ENCODE peak calls at places on chromosomes 5 and 9, in five cellular contexts. X is MM.1S, H is RWPE1, Y is A549, A is OCI-LY7. M is an unnamed sample.

GRCh38 chr9:101117091-101117490 is 88.6 kb downstream of the PLPPR1 start:
- DNase-seq in X (peak), H (no peak), Y (no peak), A (no peak), M (no peak)

GRCh38 chr5:2916076-2916682 is 164.7 kb upstream of the IRX2 start:
- DNase-seq in X (no peak), H (no peak), Y (no peak), A (no peak), M (no peak)

GRCh38 chr9:7536310-7536939 is 263.2 kb downstream of the DMAC1 start:
- DNase-seq in X (peak), H (no peak), Y (peak), A (peak), M (peak)

GRCh38 chr9:137642118-137642601 is 23.4 kb downstream of the EHMT1 start:
- DNase-seq in X (no peak), H (no peak), Y (no peak), A (no peak), M (no peak)

GRCh38 chr5:74810915-74811314 is 43.9 kb downstream of the NSA2 start:
- DNase-seq in X (no peak), H (peak), Y (no peak), A (no peak), M (no peak)

GRCh38 chr5:59648949-59649921 is 244.3 kb downstream of the PDE4D start:
- DNase-seq in X (no peak), H (no peak), Y (no peak), A (no peak), M (peak)

GRCh38 chr5:176535655-176536131 is 1.5 kb downstream of the RNF44 start:
- DNase-seq in X (no peak), H (no peak), Y (no peak), A (peak), M (no peak)

GRCh38 chr9:33159058-33159759 is 7.9 kb downstream of the B4GALT1 start:
- DNase-seq in X (peak), H (no peak), Y (no peak), A (peak), M (peak)

GRCh38 chr5:78537821-78538220 is 110.8 kb downstream of the LHFPL2 start:
- DNase-seq in X (no peak), H (peak), Y (peak), A (peak), M (peak)

GRCh38 chr9:14887149-14887548 is 23.1 kb downstream of the FREM1 start:
- DNase-seq in X (no peak), H (no peak), Y (no peak), A (no peak), M (no peak)

GRCh38 chr5:157597277-157597676 is 21.7 kb upstream of the ADAM19 start:
- DNase-seq in X (peak), H (no peak), Y (no peak), A (no peak), M (no peak)

GRCh38 chr9:108058137-108058779 is 568.7 kb upstream of the KLF4 start:
- DNase-seq in X (no peak), H (no peak), Y (no peak), A (no peak), M (no peak)

GRCh38 chr5:108216890-108217289 is 165.0 kb downstream of the FBXL17 start:
- DNase-seq in X (no peak), H (peak), Y (no peak), A (no peak), M (peak)

GRCh38 chr5:153372433-153373167 is 117.9 kb upstream of the GRIA1 start:
- DNase-seq in X (no peak), H (peak), Y (no peak), A (no peak), M (no peak)

GRCh38 chr9:126664893-126665695 is 51.4 kb downstream of the LMX1B start:
- DNase-seq in X (no peak), H (no peak), Y (no peak), A (no peak), M (no peak)

GRCh38 chr5:6781711-6782110 is 68.5 kb downstream of the TENT4A start:
- DNase-seq in X (no peak), H (no peak), Y (no peak), A (no peak), M (no peak)

GRCh38 chr9:10649076-10649475 is 36.3 kb upstream of the PTPRD start:
- DNase-seq in X (no peak), H (peak), Y (no peak), A (no peak), M (no peak)

GRCh38 chr5:37840036-37840909 is at the start of gene GDNF:
- DNase-seq in X (peak), H (no peak), Y (peak), A (no peak), M (no peak)

GRCh38 chr9:114000671-114001409 is 77.3 kb downstream of the AMBP start:
- DNase-seq in X (no peak), H (no peak), Y (no peak), A (no peak), M (no peak)

GRCh38 chr5:58890265-58890664 is 307.4 kb downstream of the RAB3C start:
- DNase-seq in X (no peak), H (no peak), Y (peak), A (no peak), M (no peak)

GRCh38 chr9:112020680-112021596 is 124.3 kb downstream of the UGCG start:
- DNase-seq in X (no peak), H (peak), Y (peak), A (no peak), M (no peak)

GRCh38 chr5:96875805-96876291 is 452 bp upstream of the ERAP2 start:
- DNase-seq in X (peak), H (no peak), Y (peak), A (peak), M (no peak)

GRCh38 chr9:18893051-18893450 is 140.0 kb downstream of the SAXO1 start:
- DNase-seq in X (no peak), H (no peak), Y (no peak), A (no peak), M (no peak)

GRCh38 chr5:111486055-111486454 is 26.3 kb downstream of the STARD4 start:
- DNase-seq in X (no peak), H (no peak), Y (no peak), A (no peak), M (no peak)

DNA sequence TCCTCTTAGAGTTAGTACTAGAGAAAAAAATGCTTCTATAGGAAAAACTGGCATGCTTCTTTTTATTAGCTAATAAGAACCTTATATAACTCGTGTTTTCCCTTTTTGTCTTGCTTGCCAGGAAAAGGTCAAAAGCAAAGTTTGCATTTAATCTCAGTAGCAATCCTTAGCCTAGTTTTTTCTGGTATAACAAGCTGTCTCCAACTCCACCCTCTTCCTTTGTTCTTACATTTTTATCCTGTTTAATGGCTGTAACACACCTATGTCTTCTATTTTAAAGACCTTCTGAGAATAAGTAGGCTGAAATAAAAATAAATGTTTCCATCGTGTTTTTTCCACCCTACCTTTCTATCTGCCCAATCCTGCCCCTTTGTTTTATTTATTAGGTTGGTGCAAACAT is 158.3 kb downstream of the SNCAIP start:
- DNase-seq in X (no peak), H (no peak), Y (no peak), A (no peak), M (no peak)
- H3K27ac ChIP-seq in X (no peak), H (no peak), Y (no peak), A (no peak), M (no peak)

GRCh38 chr5:76547891-76548524 is 75.2 kb downstream of the F2RL2 start:
- DNase-seq in X (peak), H (no peak), Y (no peak), A (peak), M (no peak)
- H3K27ac ChIP-seq in X (peak), H (no peak), Y (no peak), A (peak), M (no peak)

GRCh38 chr5:10536931-10537579 is 26.8 kb upstream of the ANKRD33B start:
- DNase-seq in X (peak), H (no peak), Y (no peak), A (peak), M (no peak)

GRCh38 chr5:10538789-10539684 is 24.8 kb upstream of the ANKRD33B start:
- DNase-seq in X (no peak), H (no peak), Y (no peak), A (no peak), M (no peak)

GRCh38 chr5:10536511-10536910 is 27.4 kb upstream of the ANKRD33B start:
- DNase-seq in X (peak), H (no peak), Y (no peak), A (no peak), M (no peak)

GRCh38 chr5:10538103-10538788 is 25.6 kb upstream of the ANKRD33B start:
- DNase-seq in X (no peak), H (no peak), Y (no peak), A (no peak), M (no peak)

DNA sequence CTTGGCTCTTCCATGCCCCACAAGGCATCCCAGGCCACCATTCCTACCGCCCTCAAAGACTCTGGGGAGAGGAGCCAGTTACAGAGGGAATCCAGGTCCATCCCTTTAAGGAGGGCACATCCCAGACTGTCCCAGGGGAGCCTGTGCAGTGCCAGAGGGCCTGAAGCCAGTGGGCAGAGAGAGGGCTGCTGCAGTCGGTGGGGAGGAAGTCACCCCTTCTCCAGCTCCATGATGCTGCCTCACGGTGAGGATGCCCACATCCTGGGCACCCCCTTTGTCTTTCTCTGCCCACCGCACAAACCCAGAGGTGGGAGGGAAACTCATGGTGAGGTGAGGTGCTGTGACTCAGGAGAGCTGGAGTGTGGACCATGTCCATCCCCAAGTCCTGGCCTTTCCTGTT is 26.3 kb upstream of the ANKRD33B start:
- DNase-seq in X (no peak), H (no peak), Y (no peak), A (no peak), M (no peak)
- H3K27ac ChIP-seq in X (peak), H (no peak), Y (peak), A (no peak), M (no peak)

GRCh38 chr9:110189001-110189400 is 19.0 kb downstream of the C9orf152 start:
- DNase-seq in X (no peak), H (no peak), Y (no peak), A (peak), M (no peak)

GRCh38 chr9:110189559-110190311 is 18.2 kb downstream of the C9orf152 start:
- DNase-seq in X (no peak), H (no peak), Y (no peak), A (no peak), M (no peak)

GRCh38 chr9:110191616-110192015 is 16.3 kb downstream of the C9orf152 start:
- DNase-seq in X (no peak), H (no peak), Y (no peak), A (no peak), M (no peak)

GRCh38 chr9:110197330-110198187 is 10.4 kb downstream of the C9orf152 start:
- DNase-seq in X (no peak), H (no peak), Y (no peak), A (no peak), M (no peak)

GRCh38 chr9:110192531-110193326 is 15.2 kb downstream of the C9orf152 start:
- DNase-seq in X (peak), H (no peak), Y (no peak), A (no peak), M (peak)
- H3K27ac ChIP-seq in X (peak), H (no peak), Y (peak), A (no peak), M (peak)

GRCh38 chr5:52807037-52807436 is 19.3 kb downstream of the ITGA1 start:
- DNase-seq in X (no peak), H (no peak), Y (no peak), A (no peak), M (no peak)
- H3K27ac ChIP-seq in X (no peak), H (no peak), Y (no peak), A (no peak), M (no peak)

GRCh38 chr5:180875860-180876426 is 14.9 kb upstream of the ZFP62 start:
- DNase-seq in X (no peak), H (no peak), Y (no peak), A (no peak), M (no peak)

GRCh38 chr5:180874804-180875582 is 13.9 kb upstream of the ZFP62 start:
- DNase-seq in X (no peak), H (no peak), Y (no peak), A (no peak), M (no peak)

GRCh38 chr5:180870669-180871068 is 9.6 kb upstream of the ZFP62 start:
- DNase-seq in X (no peak), H (no peak), Y (no peak), A (no peak), M (no peak)

GRCh38 chr5:180872419-180872818 is 11.3 kb upstream of the ZFP62 start:
- DNase-seq in X (no peak), H (no peak), Y (no peak), A (no peak), M (no peak)

DNA sequence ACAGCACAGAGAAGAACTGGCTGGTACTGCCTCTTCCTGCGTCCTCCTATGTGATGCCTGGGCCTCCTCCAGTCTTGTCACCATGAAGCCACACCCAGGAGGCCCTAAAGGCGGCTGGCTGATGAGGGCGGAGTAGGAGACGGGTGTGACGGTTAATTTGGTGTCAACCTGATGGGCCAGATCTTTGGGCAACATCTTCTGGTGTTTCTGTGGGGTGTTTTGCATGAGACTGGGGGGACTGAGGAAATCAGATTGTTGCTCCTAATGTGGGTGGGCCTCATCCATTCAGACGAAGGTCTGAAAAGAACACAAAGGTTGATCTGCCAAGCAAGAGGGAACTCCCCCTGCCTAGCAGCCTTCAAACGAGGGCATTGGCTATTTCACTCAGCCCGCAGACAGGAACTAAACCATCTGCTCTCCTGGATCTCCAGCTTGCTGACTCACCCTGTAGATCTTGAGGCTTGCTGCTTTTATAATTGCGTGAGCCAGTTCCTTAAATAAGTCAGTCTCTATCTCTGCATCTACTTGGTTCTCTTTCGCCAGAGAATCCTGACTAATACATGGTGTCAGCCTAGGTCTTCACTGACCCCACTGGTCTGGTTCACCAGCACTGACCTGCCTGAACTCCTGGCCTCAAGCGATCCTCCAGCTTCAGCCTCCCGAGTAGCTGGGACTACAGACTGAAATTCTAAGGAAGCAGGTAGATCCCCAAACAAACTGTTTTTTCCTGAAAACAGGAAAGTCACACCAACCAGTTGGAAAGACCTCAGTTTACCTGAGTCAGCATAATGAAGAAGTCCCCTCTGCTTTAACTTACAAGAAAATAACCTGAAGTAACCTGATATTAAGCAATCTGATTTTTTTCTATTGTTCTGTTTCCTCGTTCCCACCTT is 12.8 kb upstream of the ZFP62 start:
- DNase-seq in X (no peak), H (no peak), Y (no peak), A (peak), M (peak)
- H3K27ac ChIP-seq in X (no peak), H (no peak), Y (peak), A (no peak), M (no peak)

GRCh38 chr5:7837401-7837800 is 13.5 kb downstream of the CFAP90 start:
- DNase-seq in X (no peak), H (no peak), Y (no peak), A (no peak), M (no peak)
- H3K27ac ChIP-seq in X (no peak), H (no peak), Y (no peak), A (no peak), M (no peak)

GRCh38 chr5:72212171-72212570 is 104.9 kb downstream of the MAP1B start:
- DNase-seq in X (no peak), H (no peak), Y (no peak), A (no peak), M (no peak)
- H3K27ac ChIP-seq in X (no peak), H (peak), Y (peak), A (no peak), M (no peak)

M was measured in brain microvascular endothelial cell.